ENCODE peak calls at places on chromosomes 1 and 21, in four cellular contexts. One of them, this sample, is unnamed.

GRCh38 chr1:210358511-210359148 is 29.9 kb downstream of the HHAT start:
- DNase-seq in body of pancreas: no peak
- DNase-seq in hippocampal formation: no peak
- DNase-seq in left colon: no peak
- DNase-seq in this sample: no peak

GRCh38 chr1:15323351-15323988 is 76.4 kb downstream of the FHAD1 start:
- DNase-seq in body of pancreas: peak; percentile 85
- DNase-seq in hippocampal formation: peak; percentile 54
- DNase-seq in left colon: peak; percentile 82
- DNase-seq in this sample: peak; percentile 74

GRCh38 chr1:32903991-32904776 is 3.0 kb upstream of the TMEM54 start:
- DNase-seq in body of pancreas: peak; percentile 75
- DNase-seq in hippocampal formation: no peak
- DNase-seq in left colon: peak; percentile 77
- DNase-seq in this sample: no peak

GRCh38 chr1:100628631-100629081 is 90.7 kb downstream of the GPR88 start:
- DNase-seq in body of pancreas: no peak
- DNase-seq in hippocampal formation: no peak
- DNase-seq in left colon: no peak
- DNase-seq in this sample: no peak

GRCh38 chr1:26360051-26360806 is 6.3 kb upstream of the CRYBG2 start:
- DNase-seq in body of pancreas: peak; percentile 22
- DNase-seq in hippocampal formation: no peak
- DNase-seq in left colon: peak; percentile 61
- DNase-seq in this sample: no peak

GRCh38 chr1:24443241-24443656 is 27.6 kb downstream of the NIPAL3 start:
- DNase-seq in body of pancreas: no peak
- DNase-seq in hippocampal formation: peak; percentile 51
- DNase-seq in left colon: no peak
- DNase-seq in this sample: no peak

GRCh38 chr1:151914076-151914475 is 4.8 kb upstream of the THEM4 start:
- DNase-seq in body of pancreas: no peak
- DNase-seq in hippocampal formation: no peak
- DNase-seq in left colon: no peak
- DNase-seq in this sample: no peak

GRCh38 chr1:71463144-71463543 is 382.3 kb upstream of the ZRANB2 start:
- DNase-seq in body of pancreas: no peak
- DNase-seq in hippocampal formation: no peak
- DNase-seq in left colon: no peak
- DNase-seq in this sample: no peak

GRCh38 chr1:35269190-35269988 is 880 bp downstream of the ZMYM4 start:
- DNase-seq in body of pancreas: no peak
- DNase-seq in hippocampal formation: no peak
- DNase-seq in left colon: no peak
- DNase-seq in this sample: no peak

GRCh38 chr1:32241011-32241763 is 5.8 kb upstream of the FAM167B start:
- DNase-seq in body of pancreas: peak; percentile 76
- DNase-seq in hippocampal formation: peak; percentile 10
- DNase-seq in left colon: peak; percentile 70
- DNase-seq in this sample: peak; percentile 16

GRCh38 chr21:44940116-44940631 is 345 bp downstream of the SLX9 start:
- DNase-seq in body of pancreas: no peak
- DNase-seq in hippocampal formation: no peak
- DNase-seq in left colon: no peak
- DNase-seq in this sample: no peak

GRCh38 chr1:19372602-19373001 is 60.5 kb downstream of the SLC66A1 start:
- DNase-seq in body of pancreas: no peak
- DNase-seq in hippocampal formation: no peak
- DNase-seq in left colon: no peak
- DNase-seq in this sample: no peak

GRCh38 chr1:110556471-110556807 is 37.5 kb upstream of the KCNA10 start:
- DNase-seq in body of pancreas: no peak
- DNase-seq in hippocampal formation: peak; percentile 94
- DNase-seq in left colon: no peak
- DNase-seq in this sample: no peak

GRCh38 chr1:97849350-97850339 is 71.2 kb downstream of the DPYD start:
- DNase-seq in body of pancreas: no peak
- DNase-seq in hippocampal formation: no peak
- DNase-seq in left colon: no peak
- DNase-seq in this sample: peak; percentile 62

GRCh38 chr1:64295136-64295535 is 91.7 kb downstream of the UBE2U start:
- DNase-seq in body of pancreas: no peak
- DNase-seq in hippocampal formation: no peak
- DNase-seq in left colon: no peak
- DNase-seq in this sample: no peak